ENCODE peak calls at places on chromosomes 3 and 15, in ten cellular contexts. S is CD8-positive, alpha-beta T cell; O is right atrium auricular region; H is stomach; Y is GM23338; N is sigmoid colon; F is thoracic aorta; L is bronchial epithelial cell; C is astrocyte; X is uterus. D is an unnamed sample.
A peak's percentile ranks its signal among the peaks of the same experiment; 100 is the strongest.

GRCh38 chr3:127959873-127960272 is 44.8 kb downstream of the KBTBD12 start:
- DNase-seq in H (peak; percentile 56), N (no peak), X (no peak), Y (peak; percentile 73), L (peak; percentile 43), S (no peak), O (no peak), F (no peak), C (no peak), D (peak; percentile 27)

GRCh38 chr3:176663376-176663775 is 533.9 kb downstream of the TBL1XR1 start:
- DNase-seq in X (no peak), O (no peak), Y (peak; percentile 33), F (no peak), S (no peak), L (no peak), N (no peak), H (no peak), C (peak; percentile 59), D (peak; percentile 9)

GRCh38 chr15:34886134-34886533 is 83.4 kb downstream of the AQR start:
- DNase-seq in L (no peak), F (no peak), O (no peak), S (no peak), C (peak; percentile 12), X (no peak), H (no peak), N (no peak), Y (no peak), D (no peak)

GRCh38 chr3:50885491-50885890 is 210.8 kb downstream of the DOCK3 start:
- DNase-seq in X (no peak), Y (peak; percentile 80), H (no peak), S (no peak), F (no peak), C (no peak), N (no peak), L (peak; percentile 3), O (no peak), D (no peak)

GRCh38 chr3:66938338-66938963 is 59.7 kb upstream of the KBTBD8 start:
- DNase-seq in Y (peak; percentile 90), O (no peak), X (no peak), S (peak; percentile 13), H (no peak), L (peak; percentile 61), C (peak; percentile 27), N (no peak), F (no peak), D (peak; percentile 62)

GRCh38 chr15:73362900-73363299 is 5.9 kb downstream of the HCN4 start:
- DNase-seq in Y (peak; percentile 63), L (no peak), H (no peak), X (no peak), F (no peak), O (no peak), C (no peak), S (no peak), N (no peak), D (no peak)

GRCh38 chr3:128804017-128804816 is 75.2 kb upstream of the ACAD9 start:
- DNase-seq in Y (peak; percentile 63), X (no peak), N (no peak), F (no peak), O (no peak), S (peak; percentile 48), H (no peak), L (no peak), C (peak; percentile 19), D (peak; percentile 51)

GRCh38 chr3:78765671-78766485 is 1001.9 kb downstream of the ROBO1 start:
- DNase-seq in S (no peak), X (no peak), F (no peak), Y (no peak), O (no peak), L (no peak), N (no peak), H (no peak), C (no peak), D (peak; percentile 39)

GRCh38 chr3:42051384-42052131 is 39.6 kb upstream of the TRAK1 start:
- DNase-seq in H (no peak), C (peak; percentile 34), L (no peak), F (no peak), Y (no peak), S (no peak), N (peak; percentile 20), X (no peak), O (peak; percentile 68), D (peak; percentile 49)

GRCh38 chr3:161602451-161602850 is 105.8 kb downstream of the OTOL1 start:
- DNase-seq in Y (no peak), X (no peak), S (no peak), H (no peak), N (no peak), C (no peak), L (no peak), O (no peak), F (no peak), D (peak; percentile 70)

GRCh38 chr15:101266034-101266433 is 11.3 kb downstream of the SELENOS start:
- DNase-seq in C (peak; percentile 86), O (no peak), X (no peak), F (no peak), H (no peak), S (no peak), L (no peak), N (no peak), Y (no peak), D (peak; percentile 72)

DNA sequence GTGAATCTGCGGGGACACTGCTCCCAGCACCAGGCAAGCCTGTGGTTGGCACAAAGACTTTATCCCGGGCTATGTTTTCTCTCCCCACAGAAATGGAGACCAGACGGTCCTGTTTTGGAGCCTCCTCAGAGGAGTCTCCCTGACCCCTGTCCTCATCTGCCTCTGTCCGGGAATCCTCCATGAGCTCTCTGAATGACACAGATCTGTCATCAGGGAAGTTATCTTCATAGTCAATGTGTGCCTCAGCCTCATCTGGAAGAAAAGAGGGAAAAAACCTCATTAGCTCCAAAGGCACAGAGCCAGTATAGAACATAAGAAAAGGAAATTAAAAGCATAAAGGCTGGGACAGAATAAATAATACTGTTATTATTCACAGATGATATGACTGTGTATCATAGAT is 40.0 kb downstream of the CRTAP start:
- DNase-seq in F (no peak), L (no peak), H (no peak), O (no peak), S (no peak), Y (no peak), X (no peak), N (no peak), C (no peak), D (no peak)
- H3K4me3 ChIP-seq in F (no peak overlapping the region), L (no peak overlapping the region), H (no peak overlapping the region), O (no peak overlapping the region), S (no peak overlapping the region), Y (no peak overlapping the region), X (no peak overlapping the region), N (no peak overlapping the region), C (no peak overlapping the region), D (no peak overlapping the region)

GRCh38 chr3:71689305-71689704 is 35.9 kb downstream of the EIF4E3 start:
- DNase-seq in H (no peak), Y (peak; percentile 51), C (no peak), L (peak; percentile 91), N (no peak), F (no peak), S (no peak), O (no peak), X (no peak), D (no peak)
- TF ChIP-seq CTCF in H (no peak), Y (no peak), C (peak; percentile 5), L (peak; percentile 32), N (no peak), F (no peak), S (no peak), O (no peak), X (no peak), D (no peak)

GRCh38 chr3:112972158-112972557 is 2.7 kb downstream of the CD200R1 start:
- DNase-seq in C (no peak), F (no peak), X (no peak), Y (no peak), S (no peak), L (no peak), H (no peak), N (no peak), O (no peak), D (no peak)
- H3K4me3 ChIP-seq in C (no peak overlapping the region), F (no peak overlapping the region), X (no peak overlapping the region), Y (no peak overlapping the region), S (no peak overlapping the region), L (no peak overlapping the region), H (no peak overlapping the region), N (no peak overlapping the region), O (no peak overlapping the region), D (no peak overlapping the region)

GRCh38 chr3:121167374-121168139 is 259.6 kb downstream of the STXBP5L start:
- DNase-seq in H (no peak), O (no peak), L (no peak), X (no peak), S (no peak), Y (no peak), N (no peak), F (no peak), C (no peak), D (no peak)

GRCh38 chr3:121165397-121165837 is 257.4 kb downstream of the STXBP5L start:
- DNase-seq in X (no peak), C (no peak), Y (peak; percentile 46), N (no peak), H (no peak), F (no peak), L (no peak), S (no peak), O (no peak), D (no peak)
- TF ChIP-seq CTCF in X (no peak), C (no peak), Y (no peak), N (no peak), H (no peak), F (no peak), L (no peak), S (no peak), O (no peak), D (no peak)

DNA sequence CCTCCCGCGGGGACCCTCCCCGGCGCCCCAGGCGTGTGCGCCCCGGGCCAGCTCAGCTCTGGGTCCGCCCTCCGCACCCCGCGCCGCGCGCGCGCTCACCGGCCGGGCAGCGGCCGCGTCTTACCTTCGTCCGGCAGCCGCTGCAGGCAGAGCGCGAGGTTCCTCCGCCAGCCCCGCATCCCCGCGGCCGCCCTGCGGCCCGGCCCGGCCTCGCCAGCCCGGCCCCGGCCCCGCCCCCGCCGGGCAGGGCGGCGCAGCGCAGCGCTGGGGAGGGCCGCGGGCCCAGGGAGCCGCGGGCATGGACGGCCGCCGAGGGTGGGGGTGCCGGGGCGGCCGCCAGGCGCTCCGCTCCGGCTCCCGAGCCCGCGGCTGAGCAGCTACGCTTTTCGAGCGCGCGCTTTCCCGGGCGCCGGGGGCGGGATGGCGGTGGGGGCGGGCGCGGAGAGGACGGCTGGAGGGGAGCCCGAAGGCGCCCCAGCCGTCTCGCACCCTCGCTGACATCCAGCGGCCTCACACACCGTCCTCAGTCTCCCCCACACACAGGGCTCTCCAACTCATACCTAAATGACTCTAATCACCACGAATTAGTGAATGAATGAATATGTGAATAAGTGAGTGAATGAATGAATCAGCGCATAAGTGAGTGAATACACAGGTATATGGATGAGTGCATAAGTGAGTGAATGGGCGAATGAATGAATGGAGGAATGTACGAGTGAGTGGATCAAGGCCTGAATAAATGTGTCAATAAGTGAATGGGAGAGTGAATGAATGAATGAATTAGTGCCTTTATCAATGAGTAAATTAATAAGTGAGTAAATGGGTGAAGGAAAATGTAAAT is 48.5 kb upstream of the CCDC174 start:
- DNase-seq in C (no peak), F (no peak), Y (peak; percentile 66), N (no peak), L (no peak), O (no peak), H (peak; percentile 41), S (no peak), X (no peak), D (no peak)
- H3K4me3 ChIP-seq in C (peak overlapping the region; percentile 23), F (peak overlapping the region; percentile 38), Y (peak overlapping the region; percentile 78), N (peak overlapping the region; percentile 41), L (no peak overlapping the region), O (peak overlapping the region; percentile 14), H (peak overlapping the region; percentile 46), S (no peak overlapping the region), X (peak overlapping the region; percentile 9), D (no peak overlapping the region)

D was measured in fibroblast of mammary gland.